ENCODE peak calls at places on chromosomes 11 and 22, in six cellular contexts. U is mammary epithelial cell, W is neuronal stem cell, D is PC-3, I is fibroblast of lung, O is mesendoderm. G is an unnamed sample. For H3K27me3, the result is how much of the 10 kb centered on the place peaks cover.

GRCh38 chr22:19879248-19879575 is 24.5 kb upstream of the GNB1L start:
- DNase-seq in D (no peak), U (no peak), O (no peak), W (no peak), I (no peak), G (no peak)

GRCh38 chr11:98130117-98130625 is 890.6 kb upstream of the CNTN5 start:
- DNase-seq in U (no peak), D (no peak), I (no peak), W (no peak), O (no peak), G (no peak)

GRCh38 chr22:35334010-35334409 is 34.3 kb downstream of the TOM1 start:
- DNase-seq in U (no peak), O (no peak), D (no peak), W (no peak), I (no peak), G (no peak)

GRCh38 chr11:70624598-70624993 is 226.3 kb downstream of the CTTN start:
- DNase-seq in O (no peak), W (no peak), I (no peak), U (no peak), D (no peak), G (no peak)

GRCh38 chr11:8252388-8252787 is 11.3 kb downstream of the LMO1 start:
- DNase-seq in W (no peak), I (no peak), O (no peak), U (no peak), D (peak), G (no peak)

GRCh38 chr22:32204856-32205722 is at the start of gene RFPL2:
- DNase-seq in O (peak), W (peak), U (peak), I (peak), D (no peak), G (no peak)

GRCh38 chr11:46238078-46238966 is 39.1 kb upstream of the CREB3L1 start:
- DNase-seq in W (peak), D (no peak), I (peak), U (peak), O (peak), G (peak)

GRCh38 chr11:114915871-114916270 is 237.5 kb downstream of the NXPE2 start:
- DNase-seq in I (no peak), U (no peak), W (no peak), D (no peak), O (peak), G (no peak)

GRCh38 chr11:66720223-66720898 is 8.7 kb downstream of the SPTBN2 start:
- DNase-seq in D (peak), U (peak), I (peak), O (peak), W (peak), G (peak)

GRCh38 chr11:41498726-41499125 is 39.3 kb upstream of the LRRC4C start:
- DNase-seq in W (no peak), D (peak), U (no peak), O (no peak), I (peak), G (no peak)

GRCh38 chr11:80586464-80586863 is 1145.6 kb upstream of the TENM4 start:
- DNase-seq in O (no peak), I (peak), U (peak), D (peak), W (no peak), G (no peak)

GRCh38 chr11:132490976-132491375 is 1041.3 kb downstream of the OPCML start:
- DNase-seq in D (no peak), U (peak), I (peak), O (no peak), W (no peak), G (no peak)

GRCh38 chr11:119108151-119108856 is 1.2 kb downstream of the C2CD2L start:
- DNase-seq in O (peak), U (peak), I (no peak), D (peak), W (no peak), G (peak)

GRCh38 chr22:47161631-47162030 is 399.2 kb downstream of the TBC1D22A start:
- DNase-seq in I (no peak), W (no peak), O (no peak), U (no peak), D (no peak), G (no peak)

GRCh38 chr22:21707677-21708076 is 27.9 kb downstream of the YPEL1 start:
- DNase-seq in I (no peak), O (peak), W (no peak), U (no peak), D (no peak), G (no peak)

GRCh38 chr11:121133046-121133445 is 32.0 kb downstream of the TECTA start:
- DNase-seq in U (no peak), I (no peak), D (no peak), W (no peak), O (no peak), G (no peak)

GRCh38 chr11:9004310-9004945 is 627 bp upstream of the NRIP3 start:
- DNase-seq in W (peak), U (no peak), I (no peak), D (no peak), O (peak), G (no peak)

GRCh38 chr22:46370584-46371373 is 35.3 kb downstream of the TRMU start:
- DNase-seq in W (no peak), I (no peak), O (peak), D (no peak), U (no peak), G (peak)

GRCh38 chr11:11813288-11813962 is 28.3 kb upstream of the USP47 start:
- DNase-seq in O (peak), I (peak), D (peak), U (peak), W (no peak), G (no peak)

GRCh38 chr11:71064183-71064582 is 188.2 kb downstream of the SHANK2 start:
- DNase-seq in O (no peak), W (no peak), D (no peak), I (no peak), U (no peak), G (no peak)

GRCh38 chr22:45878901-45879551 is 97.9 kb downstream of the WNT7B start:
- DNase-seq in O (no peak), W (no peak), I (no peak), U (no peak), D (no peak), G (no peak)

GRCh38 chr11:44572884-44573283 is 7.4 kb downstream of the CD82 start:
- DNase-seq in I (no peak), W (no peak), O (peak), D (no peak), U (no peak), G (no peak)

GRCh38 chr22:31286360-31287255 is 5.7 kb downstream of the PIK3IP1 start:
- DNase-seq in U (no peak), D (no peak), O (no peak), I (no peak), W (no peak), G (peak)

GRCh38 chr11:2166091-2166851 is 5.3 kb upstream of the INS start:
- DNase-seq in U (peak), O (peak), D (peak), W (no peak), I (peak), G (peak)

GRCh38 chr11:129854229-129854805 is 38.7 kb downstream of the TMEM45B start:
- DNase-seq in U (no peak), W (no peak), I (no peak), O (no peak), D (peak), G (no peak)

DNA sequence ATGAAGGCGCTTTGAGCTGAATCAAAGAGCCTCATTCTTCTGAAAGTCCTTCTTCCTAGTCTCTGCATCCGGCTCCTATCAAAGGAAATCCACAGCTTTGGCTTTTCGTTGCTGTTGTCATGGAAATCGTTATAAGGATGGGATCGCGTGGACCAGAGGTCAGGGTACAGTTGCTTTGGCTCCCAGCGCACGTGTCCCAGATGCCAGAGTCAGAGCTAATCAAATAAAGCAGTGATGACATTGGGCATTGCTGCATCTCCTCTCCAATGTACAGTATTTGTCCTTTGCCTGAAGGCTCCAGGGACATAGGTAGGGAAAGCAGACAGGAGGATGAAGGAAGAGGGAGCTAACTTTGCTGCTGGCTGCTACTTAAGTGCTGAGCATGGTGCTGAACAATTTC is 182.0 kb downstream of the MYO18B start:
- DNase-seq in U (no peak), O (no peak), W (no peak), D (no peak), I (no peak), G (no peak)
- H3K27me3 ChIP-seq in U (under half), O (under half), W (under half), D (under half), I (under half), G (under half)

DNA sequence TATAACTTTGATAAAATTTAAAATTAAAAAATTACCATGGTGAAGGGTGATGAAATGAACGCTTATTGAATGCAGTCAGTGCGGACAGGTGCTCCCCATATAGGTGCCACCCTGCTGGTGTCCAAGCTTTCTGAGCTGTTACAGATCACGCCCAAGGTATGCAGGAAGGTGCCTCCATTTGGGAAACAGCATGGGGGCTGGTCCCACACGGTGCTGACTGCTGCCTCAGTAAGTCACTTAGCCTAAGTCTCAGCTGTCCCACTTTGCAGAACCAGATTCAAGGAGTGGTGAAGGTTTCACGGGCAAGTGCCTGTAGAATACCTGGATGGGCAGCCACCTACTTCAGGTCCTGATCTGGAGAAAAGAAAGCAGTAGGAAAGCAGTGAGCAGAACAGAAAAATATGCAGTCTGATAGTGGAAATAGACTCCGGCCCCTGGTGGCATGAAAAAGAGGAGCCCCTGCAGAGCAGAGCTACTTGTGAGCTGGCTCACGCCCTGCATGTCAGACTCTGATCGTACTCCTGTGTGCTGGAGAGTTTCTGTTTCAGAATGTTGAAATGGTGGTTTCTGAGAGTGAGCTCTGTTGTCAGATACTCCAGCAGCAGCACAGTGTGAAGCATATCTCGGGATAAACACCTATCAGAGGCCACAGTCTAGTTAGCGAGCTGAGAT is 33.2 kb downstream of the ADORA2A start:
- DNase-seq in I (peak), D (no peak), W (no peak), O (peak), U (no peak), G (no peak)
- H3K4me3 ChIP-seq in I (no peak), D (no peak), W (no peak), O (no peak), U (no peak), G (no peak)

GRCh38 chr22:36374603-36375024 is 13.2 kb downstream of the MYH9 start:
- DNase-seq in D (peak), U (peak), W (no peak), I (peak), O (peak), G (no peak)

GRCh38 chr22:36375071-36375980 is 12.4 kb downstream of the MYH9 start:
- DNase-seq in O (no peak), U (no peak), I (no peak), D (no peak), W (no peak), G (no peak)

GRCh38 chr22:36371920-36372319 is 15.8 kb downstream of the MYH9 start:
- DNase-seq in I (no peak), U (no peak), W (no peak), D (no peak), O (peak), G (no peak)

GRCh38 chr22:36376265-36376664 is 11.5 kb downstream of the MYH9 start:
- DNase-seq in W (no peak), D (no peak), I (no peak), O (no peak), U (no peak), G (no peak)

DNA sequence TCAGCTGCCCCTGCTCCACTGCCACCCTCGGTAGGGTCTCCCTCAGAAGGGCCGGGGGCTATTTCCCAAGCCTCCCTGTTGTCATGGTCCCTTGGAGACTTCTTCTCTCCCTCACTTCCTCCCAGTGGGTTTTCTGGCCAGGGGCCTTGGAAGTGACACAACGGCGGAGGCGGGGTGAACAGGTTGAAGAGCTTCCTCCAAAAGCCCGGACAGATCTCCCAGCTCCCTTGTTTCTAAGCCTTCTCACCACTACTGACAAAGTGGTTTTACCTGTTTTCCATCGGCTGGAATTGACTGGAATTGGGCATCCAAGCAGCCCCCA is 14.5 kb downstream of the MYH9 start:
- DNase-seq in W (no peak), U (no peak), O (peak), D (peak), I (no peak), G (no peak)
- H3K9ac ChIP-seq in W (no peak), U (no peak), O (no peak), D (no peak), I (no peak), G (peak)

DNA sequence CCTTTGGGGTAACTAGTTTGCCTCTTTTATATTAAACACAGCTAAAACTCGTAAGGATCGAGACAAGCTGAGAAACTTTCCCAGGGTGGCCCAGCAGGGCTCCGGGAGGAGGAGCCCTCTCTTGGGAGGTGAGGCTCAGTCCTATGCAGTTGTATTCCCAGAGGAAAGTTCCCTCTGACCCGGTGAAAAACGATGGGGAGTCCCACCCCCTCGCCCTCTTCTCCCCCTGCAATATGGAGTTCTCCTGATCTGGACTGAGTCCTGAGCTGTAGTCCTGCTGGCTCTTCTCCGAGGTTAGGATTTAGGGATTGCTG is 1.3 kb downstream of the NTM start:
- DNase-seq in I (no peak), O (no peak), D (no peak), U (no peak), W (no peak), G (no peak)
- H3K27me3 ChIP-seq in I (under half), O (under half), D (half or more), U (under half), W (under half), G (under half)

DNA sequence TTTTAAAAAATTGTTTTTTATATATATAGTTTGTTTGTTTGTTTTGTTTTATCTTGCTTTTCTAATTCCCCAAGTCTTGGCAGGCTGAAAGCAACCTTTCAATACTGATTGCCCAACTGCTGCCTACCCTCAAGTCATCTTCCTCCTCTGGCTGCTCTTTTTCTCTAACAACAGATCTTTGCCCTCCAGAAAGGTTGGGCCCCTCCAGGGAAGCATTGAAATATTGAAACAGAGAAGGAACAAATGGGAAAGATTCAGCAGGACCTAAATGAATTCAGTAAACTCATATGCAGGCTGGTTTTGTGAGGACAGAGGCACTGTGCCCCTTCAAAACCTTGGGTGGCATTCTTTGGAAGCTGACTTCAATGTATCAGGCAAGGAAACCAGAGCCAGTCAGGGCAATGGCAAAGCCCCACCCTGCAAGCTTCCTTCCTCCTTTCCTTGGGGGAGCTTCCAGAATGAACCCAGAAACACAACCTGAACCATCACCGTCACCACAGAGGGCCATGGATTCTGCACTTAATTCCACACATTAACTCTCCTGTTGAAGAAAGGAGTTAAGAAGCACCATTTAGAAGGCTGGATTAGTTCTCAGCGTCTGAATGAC is 815 bp upstream of the MS4A6A start:
- DNase-seq in I (no peak), D (no peak), W (no peak), O (no peak), U (no peak), G (no peak)
- H3K4me3 ChIP-seq in I (no peak), D (no peak), W (no peak), O (no peak), U (no peak), G (no peak)

GRCh38 chr11:73246303-73246702 is 25.8 kb upstream of the P2RY6 start:
- DNase-seq in I (no peak), O (no peak), U (no peak), D (no peak), W (no peak), G (no peak)

GRCh38 chr11:73249304-73249703 is 22.8 kb upstream of the P2RY6 start:
- DNase-seq in D (peak), U (peak), O (no peak), W (no peak), I (peak), G (no peak)

GRCh38 chr11:73248526-73249185 is 23.5 kb upstream of the P2RY6 start:
- DNase-seq in D (no peak), U (no peak), I (no peak), O (no peak), W (no peak), G (no peak)

GRCh38 chr11:73252577-73253191 is 19.5 kb upstream of the P2RY6 start:
- DNase-seq in U (no peak), W (no peak), I (no peak), O (peak), D (peak), G (no peak)

GRCh38 chr11:73249858-73250773 is 22.0 kb upstream of the P2RY6 start:
- DNase-seq in W (no peak), D (no peak), U (peak), I (no peak), O (no peak), G (no peak)
- H3K9ac ChIP-seq in W (no peak), D (no peak), U (no peak), I (no peak), O (no peak), G (no peak)

DNA sequence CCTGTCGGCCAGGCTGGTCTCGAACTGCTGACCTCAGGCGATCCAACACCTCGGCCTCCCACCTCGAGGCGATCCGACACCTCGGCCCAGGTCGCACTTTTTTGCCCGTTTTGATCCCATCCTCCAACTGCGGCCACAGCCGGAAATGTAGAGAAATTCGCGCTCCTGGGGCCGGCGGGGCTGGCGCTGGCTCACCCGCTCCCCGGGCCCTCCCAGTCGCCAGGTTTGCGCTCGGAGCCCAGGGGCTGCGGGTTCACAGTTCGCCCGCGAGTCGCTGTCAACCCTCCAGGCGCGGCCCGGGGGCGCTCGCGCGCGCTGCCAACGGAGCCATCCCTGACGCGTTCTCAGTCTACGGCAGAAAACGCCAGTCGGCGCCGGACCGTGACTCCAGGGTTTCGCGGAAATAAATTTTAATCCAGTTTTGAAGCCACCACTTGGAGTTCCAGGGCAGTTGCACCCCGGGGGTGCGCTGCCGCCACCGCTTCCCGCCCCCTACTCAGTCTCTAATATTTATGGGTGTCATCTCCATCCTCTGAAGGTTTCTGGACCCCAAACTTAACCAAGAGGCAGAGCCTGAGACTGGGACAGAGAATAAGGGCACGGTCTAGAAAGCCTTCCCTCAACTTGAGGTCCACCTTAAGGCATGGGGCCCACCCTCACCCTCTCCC is 1.5 kb upstream of the KLHDC7B start:
- DNase-seq in O (peak), U (no peak), D (no peak), I (peak), W (peak), G (peak)
- H3K27me3 ChIP-seq in O (under half), U (under half), D (under half), I (under half), W (under half), G (under half)

GRCh38 chr11:64741393-64742086 is 2.4 kb downstream of the RASGRP2 start:
- DNase-seq in O (peak), D (no peak), W (no peak), U (no peak), I (no peak), G (no peak)
- H3K4me3 ChIP-seq in O (no peak), D (no peak), W (no peak), U (no peak), I (no peak), G (peak)